ENCODE peak calls at places on chromosomes 6 and 20, in four cellular contexts. H, X, I and L are unnamed samples.

GRCh38 chr6:3405182-3405518 is 51.7 kb downstream of the SLC22A23 start:
- DNase-seq in I (no peak), X (no peak), H (peak; percentile 30), L (no peak)

GRCh38 chr20:17622851-17623508 is 53.1 kb downstream of the DSTN start:
- DNase-seq in X (no peak), H (peak; percentile 60), I (peak; percentile 10), L (peak; percentile 20)

GRCh38 chr6:35926509-35927215 is 5.8 kb upstream of the SRPK1 start:
- DNase-seq in I (no peak), H (no peak), X (no peak), L (no peak)

GRCh38 chr20:4962257-4962855 is 39.0 kb downstream of the SLC23A2 start:
- DNase-seq in X (no peak), I (no peak), H (no peak), L (no peak)

GRCh38 chr20:33689973-33690372 is 3.8 kb upstream of the E2F1 start:
- DNase-seq in H (no peak), I (no peak), X (peak; percentile 74), L (no peak)

GRCh38 chr6:1424306-1424927 is 35.0 kb downstream of the FOXF2 start:
- DNase-seq in I (peak; percentile 34), H (peak; percentile 75), X (no peak), L (peak; percentile 52)

GRCh38 chr6:131060311-131060710 is 2.7 kb downstream of the EPB41L2 start:
- DNase-seq in H (no peak), I (no peak), X (no peak), L (no peak)

GRCh38 chr20:45968801-45969711 is 2.9 kb downstream of the ZNF335 start:
- DNase-seq in X (peak; percentile 30), I (no peak), H (peak; percentile 67), L (no peak)

GRCh38 chr20:35226126-35226774 is at the start of gene MMP24:
- DNase-seq in H (no peak), I (peak; percentile 84), X (no peak), L (peak; percentile 62)

GRCh38 chr6:24796616-24797290 is 2.0 kb downstream of the ARMH2 start:
- DNase-seq in X (no peak), I (no peak), H (no peak), L (no peak)

GRCh38 chr6:6386010-6386409 is 65.5 kb upstream of the F13A1 start:
- DNase-seq in I (no peak), H (no peak), X (no peak), L (peak; percentile 54)

GRCh38 chr6:159761135-159761872 is 541 bp upstream of the ACAT2 start:
- DNase-seq in I (peak; percentile 36), X (peak; percentile 38), H (peak; percentile 75), L (no peak)

GRCh38 chr20:33994624-33994913 is 858 bp downstream of the RALY start:
- DNase-seq in X (no peak), H (no peak), I (no peak), L (no peak)

GRCh38 chr6:2733324-2733723 is 17.4 kb downstream of the MYLK4 start:
- DNase-seq in I (no peak), H (peak; percentile 81), X (no peak), L (peak; percentile 87)

GRCh38 chr6:166872431-166873139 is 83.8 kb downstream of the RNASET2 start:
- DNase-seq in X (no peak), H (no peak), I (no peak), L (no peak)

GRCh38 chr6:139743629-139744028 is 369.2 kb upstream of the CITED2 start:
- DNase-seq in X (no peak), I (no peak), H (no peak), L (no peak)

GRCh38 chr20:9838378-9839295 is at the start of gene PAK5:
- DNase-seq in X (no peak), I (peak; percentile 94), H (no peak), L (peak; percentile 82)

GRCh38 chr20:13777171-13777601 is 7.5 kb downstream of the ESF1 start:
- DNase-seq in I (no peak), H (no peak), X (no peak), L (no peak)

GRCh38 chr20:58633161-58634035 is 17.7 kb upstream of the STX16 start:
- DNase-seq in X (no peak), H (peak; percentile 40), I (no peak), L (no peak)

GRCh38 chr6:130981409-130981808 is 81.6 kb downstream of the EPB41L2 start:
- DNase-seq in I (no peak), X (peak; percentile 56), H (no peak), L (no peak)

GRCh38 chr6:46637145-46637544 is 15.5 kb downstream of the CYP39A1 start:
- DNase-seq in X (peak; percentile 27), H (no peak), I (no peak), L (no peak)

GRCh38 chr6:162177733-162178132 is 549.8 kb downstream of the PRKN start:
- DNase-seq in X (no peak), H (no peak), I (peak; percentile 35), L (no peak)

GRCh38 chr6:163334264-163334663 is 80.3 kb upstream of the QKI start:
- DNase-seq in I (no peak), H (peak; percentile 83), X (no peak), L (no peak)

GRCh38 chr20:50969416-50969815 is 10.8 kb downstream of the MOCS3 start:
- DNase-seq in H (no peak), X (no peak), I (no peak), L (no peak)

GRCh38 chr6:101090281-101090680 is 209.2 kb upstream of the ASCC3 start:
- DNase-seq in H (no peak), I (no peak), X (no peak), L (no peak)

GRCh38 chr20:23867152-23867776 is 12.3 kb downstream of the CST5 start:
- DNase-seq in X (no peak), I (no peak), H (no peak), L (no peak)

GRCh38 chr6:82877213-82878195 is 188.1 kb downstream of the UBE3D start:
- DNase-seq in I (peak; percentile 19), X (no peak), H (no peak), L (no peak)

GRCh38 chr6:29976588-29977424 is 34.5 kb downstream of the HLA-A start:
- DNase-seq in X (peak; percentile 83), H (peak; percentile 92), I (peak; percentile 80), L (peak; percentile 93)

GRCh38 chr20:35398660-35399144 is 13.1 kb downstream of the UQCC1 start:
- DNase-seq in X (no peak), I (no peak), H (no peak), L (no peak)

GRCh38 chr6:170007468-170008240 is 256.2 kb downstream of the ERMARD start:
- DNase-seq in X (no peak), H (peak; percentile 46), I (peak; percentile 82), L (no peak)

GRCh38 chr6:28474441-28475219 is 31.3 kb upstream of the ZSCAN23 start:
- DNase-seq in X (no peak), I (peak; percentile 39), H (no peak), L (no peak)

GRCh38 chr6:6810727-6811126 is 222.2 kb downstream of the LY86 start:
- DNase-seq in H (no peak), I (no peak), X (no peak), L (no peak)

GRCh38 chr20:44501448-44501847 is 20.4 kb downstream of the SERINC3 start:
- DNase-seq in I (no peak), H (no peak), X (no peak), L (no peak)

GRCh38 chr6:87848616-87849015 is 146.6 kb upstream of the AKIRIN2 start:
- DNase-seq in H (no peak), X (no peak), I (no peak), L (no peak)
- H3K27me3 ChIP-seq in H (no peaks in the 10 kb centered on the region), X (no peaks in the 10 kb centered on the region), I (no peaks in the 10 kb centered on the region), L (no peaks in the 10 kb centered on the region)

GRCh38 chr6:98835149-98836024 is 1.0 kb downstream of the POU3F2 start:
- DNase-seq in H (peak; percentile 55), I (peak; percentile 78), X (no peak), L (no peak)

GRCh38 chr6:98836025-98836961 is 1.9 kb downstream of the POU3F2 start:
- DNase-seq in H (no peak), I (no peak), X (no peak), L (no peak)

GRCh38 chr6:98832282-98833100 is 1.9 kb upstream of the POU3F2 start:
- DNase-seq in I (peak; percentile 72), H (peak; percentile 54), X (no peak), L (peak; percentile 87)

GRCh38 chr6:98833101-98834059 is 994 bp upstream of the POU3F2 start:
- DNase-seq in X (peak; percentile 37), H (peak; percentile 64), I (peak; percentile 80), L (no peak)

DNA sequence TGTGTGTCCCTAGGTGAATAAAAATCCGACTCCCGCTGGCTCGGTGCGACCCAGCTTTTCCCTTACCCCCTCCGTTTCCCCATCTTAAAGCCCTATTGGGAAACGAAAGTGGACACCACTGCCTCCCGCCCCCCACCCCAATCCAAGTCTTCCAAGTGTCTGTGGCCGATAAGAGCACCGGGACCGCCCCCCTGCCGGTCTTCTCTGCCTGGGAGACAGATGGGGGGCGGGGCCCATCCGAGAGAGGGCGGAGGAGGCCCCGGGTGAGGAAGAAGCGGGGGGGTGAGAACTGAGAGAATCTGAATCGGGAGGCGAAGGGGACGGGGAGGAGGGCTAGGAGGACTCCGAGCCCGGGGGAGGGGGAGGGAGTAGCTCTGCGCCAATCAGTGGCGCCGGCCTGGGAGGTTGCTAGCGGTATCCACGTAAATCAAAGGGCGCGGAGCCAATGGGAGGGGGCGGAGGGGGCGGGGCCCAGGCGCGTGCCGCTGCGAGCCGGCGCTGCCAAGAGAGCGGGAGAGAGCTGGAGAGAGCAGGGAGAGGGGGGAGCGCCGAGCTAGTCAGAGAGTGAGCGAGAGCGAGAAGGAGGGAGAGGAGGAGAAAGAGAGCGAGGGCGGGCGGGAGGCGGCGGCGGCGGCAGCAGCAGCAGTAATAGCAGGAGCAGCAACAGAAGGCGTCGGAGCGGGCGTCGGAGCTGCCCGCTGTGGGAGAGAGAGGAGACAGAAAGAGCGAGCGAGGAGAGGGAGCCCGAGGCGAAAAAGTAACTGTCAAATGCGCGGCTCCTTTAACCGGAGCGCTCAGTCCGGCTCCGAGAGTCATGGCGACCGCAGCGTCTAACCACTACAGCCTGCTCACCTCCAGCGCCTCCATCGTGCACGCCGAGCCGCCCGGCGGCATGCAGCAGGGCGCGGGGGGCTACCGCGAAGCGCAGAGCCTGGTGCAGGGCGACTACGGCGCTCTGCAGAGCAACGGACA is at the start of gene POU3F2:
- DNase-seq in X (peak; percentile 87), I (peak; percentile 97), H (peak; percentile 77), L (peak; percentile 92)
- TF ChIP-seq EP300 in X (no peak), I (peak; percentile 30), H (no peak), L (no peak)

GRCh38 chr6:50818673-50819072 is at the start of gene TFAP2B:
- DNase-seq in H (no peak), I (peak; percentile 82), X (no peak), L (no peak)
- H3K27me3 ChIP-seq in H (peaks cover 72% of the 10 kb centered on the region), I (peaks cover 62% of the 10 kb centered on the region), X (no peaks in the 10 kb centered on the region), L (peaks cover 4% of the 10 kb centered on the region)

GRCh38 chr6:143223895-143224294 is 163.2 kb downstream of the AIG1 start:
- DNase-seq in H (no peak), I (no peak), X (peak; percentile 58), L (no peak)

GRCh38 chr6:143225929-143226328 is 165.2 kb downstream of the AIG1 start:
- DNase-seq in H (no peak), X (no peak), I (no peak), L (no peak)

GRCh38 chr6:143224516-143224915 is 163.8 kb downstream of the AIG1 start:
- DNase-seq in I (no peak), X (no peak), H (no peak), L (no peak)

GRCh38 chr6:143229402-143229801 is 168.7 kb downstream of the AIG1 start:
- DNase-seq in H (no peak), X (no peak), I (no peak), L (no peak)

DNA sequence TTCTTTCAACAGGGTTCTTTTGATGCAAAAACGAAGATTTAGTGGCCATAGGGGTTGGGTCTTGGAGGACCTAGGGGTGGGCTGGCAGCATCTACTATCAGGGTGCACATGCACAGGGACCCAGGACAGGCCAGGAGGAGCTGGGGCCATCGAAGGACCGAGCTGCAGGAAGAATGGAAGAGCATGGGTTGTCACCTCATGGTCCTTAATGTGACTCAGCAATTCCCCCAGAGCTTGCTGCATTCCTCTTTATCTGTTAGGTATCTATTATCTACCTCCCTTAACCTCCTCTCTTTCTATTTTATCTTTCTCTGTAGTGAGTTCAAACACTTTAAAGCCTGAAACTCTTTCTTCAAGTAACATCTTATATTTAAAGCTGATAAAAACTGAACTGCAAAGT is 167.0 kb downstream of the AIG1 start:
- DNase-seq in X (no peak), H (no peak), I (no peak), L (no peak)
- TF ChIP-seq EP300 in X (no peak), H (no peak), I (no peak), L (no peak)